ENCODE peak calls at places on chromosome 21, in four cellular contexts. D, R, W and N are unnamed samples. For H3K9me3 and H3K4me1, the result is how much of the 10 kb centered on the place peaks cover.

GRCh38 chr21:33969600-33969999 is 54.0 kb upstream of the ATP5PO start:
- DNase-seq in D (no peak), R (no peak), W (no peak), N (no peak)

GRCh38 chr21:14382486-14382834 is 486 bp downstream of the HSPA13 start:
- DNase-seq in D (no peak), R (no peak), W (no peak), N (no peak)

GRCh38 chr21:38269567-38269917 is 12.8 kb downstream of the KCNJ15 start:
- DNase-seq in D (no peak), R (no peak), W (no peak), N (no peak)

GRCh38 chr21:36890086-36890485 is 76.4 kb downstream of the HLCS start:
- DNase-seq in D (no peak), R (no peak), W (no peak), N (no peak)

GRCh38 chr21:44984792-44985440 is 45.1 kb downstream of the SLX9 start:
- DNase-seq in D (peak), R (no peak), W (no peak), N (peak)

GRCh38 chr21:39422468-39423241 is 22.9 kb downstream of the LCA5L start:
- DNase-seq in D (no peak), R (no peak), W (no peak), N (no peak)

GRCh38 chr21:14916676-14917141 is 148.1 kb downstream of the NRIP1 start:
- DNase-seq in D (no peak), R (no peak), W (no peak), N (no peak)

GRCh38 chr21:37341254-37341960 is 25.2 kb upstream of the DYRK1A start:
- DNase-seq in D (no peak), R (no peak), W (peak), N (peak)

GRCh38 chr21:45482899-45483821 is 59.1 kb downstream of the SLC19A1 start:
- DNase-seq in D (no peak), R (no peak), W (no peak), N (no peak)

GRCh38 chr21:37452222-37452621 is 85.6 kb downstream of the DYRK1A start:
- DNase-seq in D (peak), R (peak), W (peak), N (no peak)

GRCh38 chr21:44735821-44736220 is 24.4 kb upstream of the TSPEAR start:
- DNase-seq in D (no peak), R (no peak), W (no peak), N (no peak)

GRCh38 chr21:39616373-39616772 is 3.6 kb downstream of the B3GALT5 start:
- DNase-seq in D (no peak), R (no peak), W (no peak), N (no peak)

GRCh38 chr21:42819861-42820512 is 59.4 kb downstream of the WDR4 start:
- DNase-seq in D (no peak), R (no peak), W (no peak), N (no peak)

GRCh38 chr21:42809577-42810440 is 69.5 kb downstream of the WDR4 start:
- DNase-seq in D (no peak), R (no peak), W (no peak), N (no peak)

GRCh38 chr21:42811960-42812359 is 67.4 kb downstream of the WDR4 start:
- DNase-seq in D (no peak), R (no peak), W (no peak), N (no peak)

GRCh38 chr21:42818328-42818749 is 61.0 kb downstream of the WDR4 start:
- DNase-seq in D (peak), R (peak), W (peak), N (peak)

GRCh38 chr21:42815217-42815616 is 64.1 kb downstream of the WDR4 start:
- DNase-seq in D (no peak), R (no peak), W (no peak), N (no peak)
- H3K9me3 ChIP-seq in D (under half), R (under half), W (under half), N (under half)

GRCh38 chr21:32461503-32461902 is 49.0 kb downstream of the EVA1C start:
- DNase-seq in D (no peak), R (no peak), W (no peak), N (no peak)
- H3K4me1 ChIP-seq in D (under half), R (under half), W (under half), N (under half)

GRCh38 chr21:28883931-28884330 is 108.7 kb downstream of the LTN1 start:
- DNase-seq in D (no peak), R (no peak), W (no peak), N (no peak)
- H3K4me3 ChIP-seq in D (peak), R (no peak), W (no peak), N (peak)

GRCh38 chr21:26423506-26423905 is 149.6 kb downstream of the CYYR1 start:
- DNase-seq in D (no peak), R (no peak), W (no peak), N (no peak)
- H3K9me3 ChIP-seq in D (under half), R (under half), W (under half), N (under half)

DNA sequence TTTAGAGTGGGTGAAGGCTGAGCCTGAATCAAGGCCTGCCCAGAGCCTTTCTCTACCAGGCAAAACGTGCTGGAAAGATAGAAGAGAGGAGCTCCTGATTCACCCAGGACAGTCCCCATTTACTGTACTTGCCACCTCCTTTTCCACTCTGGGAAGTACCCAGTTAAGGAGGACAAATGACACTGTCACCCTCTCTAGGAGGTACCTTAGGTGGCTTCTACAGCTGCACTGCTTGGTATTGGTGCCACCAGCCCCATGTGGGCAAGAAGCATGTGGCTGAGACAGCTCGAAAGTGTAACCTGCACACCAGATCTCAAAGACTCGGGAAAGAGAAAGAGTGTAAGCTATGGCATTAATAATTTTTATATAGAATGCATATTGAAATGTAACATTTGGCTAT is 42.3 kb downstream of the RUNX1 start:
- DNase-seq in D (no peak), R (no peak), W (no peak), N (no peak)
- H3K4me1 ChIP-seq in D (under half), R (under half), W (under half), N (under half)

GRCh38 chr21:41507521-41508414 is at the start of gene TMPRSS2:
- DNase-seq in D (no peak), R (no peak), W (no peak), N (no peak)
- H3K4me3 ChIP-seq in D (peak), R (peak), W (no peak), N (no peak)